ENCODE peak calls at places on chromosomes 4 and X, in four cellular contexts. S is left ventricle myocardium inferior, E is IMR-90, A is sigmoid colon. T is an unnamed sample. For H3K9me3 and H3K36me3, the result is how much of the 10 kb centered on the place peaks cover.

GRCh38 chr4:29588615-29589014 is 1131.6 kb upstream of the PCDH7 start:
- DNase-seq in A (no peak), S (no peak), E (peak), T (no peak)

GRCh38 chr4:124711469-124712416 is 789 bp downstream of the ANKRD50 start:
- DNase-seq in S (no peak), A (peak), E (peak), T (peak)

GRCh38 chrX:23952984-23953907 is 45.4 kb downstream of the CXorf58 start:
- DNase-seq in E (no peak), S (no peak), A (no peak), T (no peak)

GRCh38 chr4:158991534-158992155 is 111.2 kb upstream of the RAPGEF2 start:
- DNase-seq in A (no peak), E (no peak), S (no peak), T (no peak)

GRCh38 chrX:10516781-10517322 is 103.5 kb downstream of the MID1 start:
- DNase-seq in E (no peak), S (no peak), A (no peak), T (no peak)

GRCh38 chr4:113474017-113474416 is 287.5 kb downstream of the CAMK2D start:
- DNase-seq in E (peak), A (no peak), S (no peak), T (no peak)

GRCh38 chr4:7626551-7626950 is 191.8 kb upstream of the PSAPL1 start:
- DNase-seq in S (no peak), A (no peak), E (no peak), T (no peak)

GRCh38 chr4:131347816-131348215 is 1801.3 kb upstream of the PCDH10 start:
- DNase-seq in S (no peak), E (no peak), A (no peak), T (no peak)

GRCh38 chr4:146123231-146123630 is 52.3 kb upstream of the LSM6 start:
- DNase-seq in E (no peak), S (no peak), A (no peak), T (no peak)

GRCh38 chr4:40177591-40177990 is 19.2 kb upstream of the RHOH start:
- DNase-seq in E (no peak), A (no peak), S (no peak), T (no peak)

GRCh38 chr4:7786040-7786439 is 153.6 kb downstream of the AFAP1 start:
- DNase-seq in S (no peak), A (peak), E (no peak), T (no peak)

GRCh38 chr4:99947190-99947578 is 766 bp upstream of the DNAJB14 start:
- DNase-seq in S (no peak), A (no peak), E (no peak), T (no peak)

GRCh38 chr4:173526034-173526482 is 4.0 kb downstream of the HAND2 start:
- DNase-seq in E (no peak), S (no peak), A (peak), T (no peak)

GRCh38 chr4:37138019-37138653 is 106.4 kb upstream of the NWD2 start:
- DNase-seq in A (no peak), E (no peak), S (no peak), T (no peak)

GRCh38 chr4:77930876-77931275 is 68.2 kb downstream of the MRPL1 start:
- DNase-seq in A (no peak), S (no peak), E (peak), T (no peak)

GRCh38 chr4:54658321-54659093 is 750 bp downstream of the KIT start:
- DNase-seq in E (peak), A (no peak), S (peak), T (peak)

GRCh38 chrX:9476810-9477575 is 12.1 kb downstream of the TBL1X start:
- DNase-seq in E (no peak), A (no peak), S (no peak), T (no peak)

GRCh38 chr4:155208258-155209054 is at the start of gene NPY2R:
- DNase-seq in S (no peak), A (peak), E (no peak), T (peak)

GRCh38 chrX:15143050-15143824 is 126.6 kb downstream of the ASB9 start:
- DNase-seq in S (peak), A (no peak), E (peak), T (peak)

GRCh38 chrX:54746928-54747327 is 51.1 kb downstream of the ITIH6 start:
- DNase-seq in S (no peak), E (no peak), A (no peak), T (no peak)

GRCh38 chr4:84971319-84971932 is 4.9 kb upstream of the WDFY3 start:
- DNase-seq in E (peak), A (no peak), S (no peak), T (no peak)

GRCh38 chr4:102586644-102587021 is 85.5 kb downstream of the NFKB1 start:
- DNase-seq in S (no peak), A (no peak), E (no peak), T (no peak)

GRCh38 chr4:123304151-123305021 is 92.2 kb upstream of the SPRY1 start:
- DNase-seq in E (no peak), A (no peak), S (peak), T (no peak)

GRCh38 chr4:69823481-69824186 is 36.3 kb downstream of the SULT1E1 start:
- DNase-seq in E (peak), S (no peak), A (no peak), T (peak)

GRCh38 chrX:46617906-46618305 is 44.3 kb downstream of the CHST7 start:
- DNase-seq in S (no peak), A (no peak), E (no peak), T (no peak)

GRCh38 chr4:126611900-126612299 is 1020.9 kb upstream of the INTU start:
- DNase-seq in A (no peak), E (peak), S (no peak), T (no peak)

DNA sequence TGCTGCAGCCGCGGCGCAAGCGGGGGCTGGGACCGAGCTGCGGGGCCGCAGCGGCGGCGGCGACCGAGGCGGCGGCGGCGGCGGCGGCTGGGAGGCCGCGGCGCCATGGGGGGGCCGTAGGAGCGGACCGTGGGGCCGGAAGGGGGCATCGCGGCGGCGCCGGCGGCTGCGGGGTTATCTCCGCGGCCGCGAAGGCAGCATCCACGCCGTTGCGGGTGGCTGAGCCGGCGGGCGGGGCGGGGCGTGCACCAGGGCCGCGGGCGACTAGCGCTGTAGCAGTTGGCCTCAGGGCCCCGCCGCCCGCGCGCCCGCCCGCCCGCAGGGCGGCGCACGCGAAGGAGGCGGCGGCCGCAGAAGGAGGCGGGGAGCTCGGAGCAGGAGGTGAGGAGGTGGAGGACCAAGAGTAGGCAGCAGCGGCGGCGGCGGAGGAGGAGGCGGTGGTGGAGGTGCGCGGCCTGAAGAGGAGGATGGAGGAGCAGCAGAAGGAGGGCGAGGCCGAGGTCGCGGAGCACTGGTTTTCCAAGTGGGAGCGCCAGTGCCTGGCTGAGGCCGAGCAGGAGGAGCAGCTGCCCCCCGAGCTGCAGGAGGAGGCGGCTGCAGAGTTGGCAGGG is 126.1 kb upstream of the CXorf66 start:
- DNase-seq in S (peak), E (no peak), A (peak), T (peak)
- H3K4me3 ChIP-seq in S (peak), E (peak), A (peak), T (peak)

DNA sequence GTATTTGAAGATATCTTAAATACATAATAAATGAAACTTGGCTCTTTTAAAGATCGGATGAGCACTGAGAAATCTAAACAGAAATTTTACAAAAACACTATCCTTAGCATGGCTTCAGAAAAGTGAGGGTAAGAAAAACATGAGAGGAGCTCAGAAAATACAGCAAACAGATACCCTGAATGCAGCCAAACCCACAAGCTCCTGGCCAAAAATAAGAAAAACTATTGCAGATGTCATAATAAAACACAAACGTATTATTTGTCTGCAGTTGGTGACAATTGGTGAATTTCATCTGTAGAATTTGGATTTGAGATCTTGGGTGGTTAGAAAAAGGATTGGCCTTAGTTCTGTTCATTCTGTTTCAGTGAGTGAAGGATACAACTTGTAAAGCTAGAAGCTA is 603.9 kb downstream of the INPP4B start:
- DNase-seq in S (no peak), A (no peak), E (no peak), T (no peak)
- H3K9me3 ChIP-seq in S (under half), A (under half), E (under half), T (under half)

DNA sequence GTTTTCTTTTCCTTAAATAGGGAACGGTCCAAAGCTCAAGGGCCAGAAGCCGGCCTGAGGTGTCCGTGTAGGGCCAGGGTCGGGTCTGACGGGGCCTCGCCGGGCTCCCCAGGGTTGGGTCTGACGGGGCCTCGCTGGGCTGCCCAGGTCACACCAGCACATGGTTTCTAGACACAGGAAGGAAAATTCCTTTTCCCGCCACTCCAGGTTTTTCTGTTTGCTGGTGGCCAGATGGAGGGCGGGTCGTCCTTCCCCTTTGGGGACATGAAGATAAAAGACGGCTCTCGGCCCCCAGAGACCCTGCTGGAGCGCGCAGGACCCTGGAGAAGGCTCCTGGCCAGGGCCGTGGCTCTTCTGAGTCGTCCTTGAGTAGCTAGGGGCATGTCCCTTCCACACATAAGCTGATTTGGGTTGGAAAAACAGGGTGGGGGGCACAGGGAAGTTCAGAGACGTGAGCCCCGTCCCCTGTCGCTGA is 35.1 kb downstream of the PIGG start:
- DNase-seq in A (no peak), E (no peak), S (no peak), T (no peak)
- H3K36me3 ChIP-seq in A (under half), E (half or more), S (half or more), T (half or more)

DNA sequence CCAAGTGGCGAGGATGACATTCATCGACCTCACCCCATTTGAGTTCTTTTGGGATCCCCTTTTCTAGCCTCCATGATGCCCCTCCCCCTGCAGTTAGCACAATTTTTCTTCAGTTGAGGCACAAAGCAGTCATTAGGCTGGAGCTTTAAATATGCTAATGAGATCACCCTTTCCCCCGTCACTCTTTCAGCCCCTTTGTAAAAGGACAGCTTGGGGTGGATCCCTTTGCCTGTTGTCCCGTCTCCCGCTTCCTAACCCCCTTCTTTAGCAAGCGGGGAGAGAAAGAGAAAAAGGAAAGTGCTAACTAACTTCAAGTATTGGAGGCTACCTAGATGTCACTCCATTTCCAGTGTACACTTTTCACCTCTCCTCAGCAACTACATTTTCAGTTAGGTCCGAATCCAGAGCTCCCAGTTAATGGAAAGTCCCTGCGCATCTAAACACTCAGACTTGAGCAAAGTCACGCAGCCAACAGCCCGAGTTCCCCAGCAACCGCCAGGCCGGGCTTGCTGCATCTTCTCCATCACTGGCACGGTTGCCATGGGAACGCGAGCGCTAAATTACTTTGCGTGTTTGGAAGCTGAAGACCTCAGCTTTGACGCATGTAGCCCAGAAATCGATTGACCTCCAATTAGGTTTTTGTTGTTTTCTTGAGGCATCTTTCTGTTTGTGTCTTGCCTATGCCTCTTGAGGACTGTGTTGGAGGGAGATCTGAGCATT is 76.8 kb downstream of the RTL5 start:
- DNase-seq in A (no peak), S (no peak), E (no peak), T (no peak)
- H3K4me3 ChIP-seq in A (no peak), S (no peak), E (no peak), T (no peak)

GRCh38 chrX:151741606-151742005 is 7.1 kb downstream of the CNGA2 start:
- DNase-seq in A (no peak), E (no peak), S (no peak), T (no peak)
- H3K9me3 ChIP-seq in A (under half), E (under half), S (under half), T (under half)

GRCh38 chr4:168865854-168866253 is 144.2 kb downstream of the CBR4 start:
- DNase-seq in A (no peak), E (no peak), S (no peak), T (no peak)
- H3K36me3 ChIP-seq in A (under half), E (under half), S (under half), T (under half)

DNA sequence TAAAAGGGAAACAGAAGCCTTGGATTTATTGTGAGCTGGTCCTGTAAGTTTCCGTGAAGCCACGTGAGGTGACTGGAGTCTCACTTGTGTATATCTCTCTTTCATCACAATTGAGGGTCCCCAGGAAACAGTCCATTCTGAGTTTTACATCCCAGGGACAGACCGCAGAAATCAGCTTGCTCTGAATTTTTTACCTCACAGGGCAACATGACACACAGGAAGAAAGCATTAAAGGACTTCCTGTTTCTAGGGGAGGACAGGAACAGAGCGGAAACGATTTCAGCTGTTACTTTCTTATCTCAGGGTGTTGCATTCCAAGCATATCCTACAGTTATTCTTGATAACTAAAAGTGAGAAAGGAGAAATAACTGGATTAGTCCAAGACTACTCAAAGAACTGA is 553.5 kb downstream of the TRAM1L1 start:
- DNase-seq in A (no peak), E (no peak), S (no peak), T (no peak)
- H3K4me3 ChIP-seq in A (no peak), E (no peak), S (no peak), T (no peak)

GRCh38 chr4:373062-373839 is 35.6 kb downstream of the ZNF141 start:
- DNase-seq in A (no peak), S (no peak), E (no peak), T (no peak)
- H3K9me3 ChIP-seq in A (under half), S (half or more), E (half or more), T (half or more)

GRCh38 chr4:504076-504475 is 5.1 kb downstream of the PIGG start:
- DNase-seq in E (no peak), S (no peak), A (no peak), T (no peak)

GRCh38 chr4:509374-509676 is 10.3 kb downstream of the PIGG start:
- DNase-seq in A (no peak), S (no peak), E (no peak), T (no peak)

GRCh38 chr4:513327-513726 is 14.3 kb downstream of the PIGG start:
- DNase-seq in E (no peak), A (peak), S (no peak), T (no peak)

GRCh38 chr4:507745-508512 is 8.9 kb downstream of the PIGG start:
- DNase-seq in A (no peak), S (no peak), E (no peak), T (no peak)

GRCh38 chr4:508675-509373 is 9.8 kb downstream of the PIGG start:
- DNase-seq in A (no peak), S (no peak), E (no peak), T (no peak)
- H3K36me3 ChIP-seq in A (under half), S (half or more), E (under half), T (half or more)

GRCh38 chr4:15414601-15415091 is 13.2 kb upstream of the C1QTNF7 start:
- DNase-seq in A (no peak), E (peak), S (no peak), T (no peak)
- H3K4me3 ChIP-seq in A (no peak), E (no peak), S (no peak), T (no peak)

T was measured in lower lobe of right lung.